ENCODE peak calls at places on chromosomes 6 and 20, in four cellular contexts. L is stimulated activated CD8-positive, alpha-beta memory T cell treated with anti-CD3 and anti-CD28 coated beads, Interleukin-15, amount 100 ng/mL, for 1 hour; T is cardiac muscle cell; S is psoas muscle. Z is an unnamed sample.

GRCh38 chr6:113140721-113141120 is 716.4 kb upstream of the MARCKS start:
- DNase-seq in L (no peak), T (no peak), S (no peak), Z (no peak)

GRCh38 chr6:160455484-160456213 is 107.5 kb downstream of the SLC22A3 start:
- DNase-seq in L (peak; percentile 50), T (peak; percentile 73), S (peak; percentile 48), Z (peak; percentile 27)

GRCh38 chr6:33313105-33313708 is 671 bp downstream of the TAPBP start:
- DNase-seq in L (no peak), T (peak; percentile 29), S (peak; percentile 53), Z (peak; percentile 36)

GRCh38 chr6:30612213-30612612 is 4.8 kb downstream of the PPP1R10 start:
- DNase-seq in L (no peak), T (peak; percentile 48), S (no peak), Z (no peak)

GRCh38 chr6:89430563-89430962 is 2.4 kb upstream of the ANKRD6 start:
- DNase-seq in L (no peak), T (peak; percentile 10), S (no peak), Z (no peak)

GRCh38 chr6:137827977-137828815 is 38.9 kb upstream of the TNFAIP3 start:
- DNase-seq in L (no peak), T (no peak), S (no peak), Z (no peak)

GRCh38 chr6:117463762-117464665 is 18.5 kb upstream of the DCBLD1 start:
- DNase-seq in L (no peak), T (peak; percentile 57), S (no peak), Z (no peak)

GRCh38 chr6:162684961-162685360 is 42.6 kb downstream of the PRKN start:
- DNase-seq in L (no peak), T (no peak), S (no peak), Z (no peak)

GRCh38 chr20:62508641-62509051 is 32.9 kb upstream of the GATA5 start:
- DNase-seq in L (no peak), T (no peak), S (no peak), Z (peak; percentile 69)

GRCh38 chr20:11337361-11338130 is 580.1 kb upstream of the BTBD3 start:
- DNase-seq in L (no peak), T (no peak), S (no peak), Z (no peak)

GRCh38 chr6:84467296-84467695 is 239.9 kb upstream of the CEP162 start:
- DNase-seq in L (no peak), T (no peak), S (no peak), Z (no peak)

GRCh38 chr6:140774080-140774505 is 1358.6 kb upstream of the GJE1 start:
- DNase-seq in L (no peak), T (peak; percentile 81), S (no peak), Z (no peak)

GRCh38 chr20:46243707-46244628 is 64.3 kb downstream of the CDH22 start:
- DNase-seq in L (no peak), T (peak; percentile 6), S (no peak), Z (no peak)

GRCh38 chr20:53609501-53610445 is 16.1 kb upstream of the ZNF217 start:
- DNase-seq in L (peak; percentile 45), T (peak; percentile 55), S (peak; percentile 30), Z (peak; percentile 26)

GRCh38 chr6:1463275-1463674 is 73.9 kb downstream of the FOXF2 start:
- DNase-seq in L (no peak), T (no peak), S (no peak), Z (no peak)

GRCh38 chr6:130780137-130780536 is 47.1 kb upstream of the SMLR1 start:
- DNase-seq in L (no peak), T (peak; percentile 18), S (no peak), Z (no peak)

GRCh38 chr6:21845018-21845417 is 251.5 kb downstream of the SOX4 start:
- DNase-seq in L (no peak), T (peak; percentile 37), S (no peak), Z (no peak)

GRCh38 chr6:157274471-157275226 is 48.7 kb downstream of the TMEM242 start:
- DNase-seq in L (peak; percentile 74), T (peak; percentile 79), S (peak; percentile 77), Z (peak; percentile 87)

GRCh38 chr20:43558412-43559146 is at the start of gene SGK2:
- DNase-seq in L (no peak), T (peak; percentile 67), S (no peak), Z (peak; percentile 87)

GRCh38 chr6:167329014-167329413 is 4.1 kb downstream of the TTLL2 start:
- DNase-seq in L (no peak), T (no peak), S (no peak), Z (no peak)

GRCh38 chr6:45527210-45527609 is 149.5 kb upstream of the SUPT3H start:
- DNase-seq in L (no peak), T (no peak), S (no peak), Z (no peak)

GRCh38 chr6:52566853-52567279 is 10.0 kb downstream of the TRAM2 start:
- DNase-seq in L (no peak), T (peak; percentile 86), S (peak; percentile 21), Z (no peak)

GRCh38 chr20:34262488-34263288 is 21.5 kb downstream of the ASIP start:
- DNase-seq in L (no peak), T (peak; percentile 82), S (no peak), Z (no peak)

GRCh38 chr20:63103402-63104311 is 96.9 kb upstream of the BHLHE23 start:
- DNase-seq in L (no peak), T (peak; percentile 21), S (no peak), Z (no peak)

GRCh38 chr6:144265390-144265789 is 19.7 kb upstream of the UTRN start:
- DNase-seq in L (no peak), T (peak; percentile 86), S (no peak), Z (no peak)

GRCh38 chr6:52305385-52305784 is 20.8 kb upstream of the MCM3 start:
- DNase-seq in L (no peak), T (no peak), S (no peak), Z (no peak)

GRCh38 chr6:154675602-154676088 is 57.6 kb upstream of the SCAF8 start:
- DNase-seq in L (peak; percentile 80), T (peak; percentile 97), S (peak; percentile 78), Z (peak; percentile 91)

GRCh38 chr20:12410783-12411182 is 493.1 kb downstream of the BTBD3 start:
- DNase-seq in L (no peak), T (no peak), S (no peak), Z (no peak)

GRCh38 chr6:30463651-30464618 is 25.4 kb upstream of the HLA-E start:
- DNase-seq in L (peak; percentile 34), T (peak; percentile 42), S (peak; percentile 38), Z (no peak)

GRCh38 chr6:53557005-53557715 is 12.3 kb upstream of the GCLC start:
- DNase-seq in L (no peak), T (no peak), S (no peak), Z (no peak)

GRCh38 chr6:85498596-85499258 is 48.8 kb downstream of the NT5E start:
- DNase-seq in L (no peak), T (peak; percentile 46), S (no peak), Z (no peak)

GRCh38 chr20:2163757-2164156 is 62.1 kb downstream of the STK35 start:
- DNase-seq in L (no peak), T (no peak), S (no peak), Z (no peak)

GRCh38 chr6:80767808-80768207 is 661.3 kb downstream of the BCKDHB start:
- DNase-seq in L (no peak), T (peak; percentile 44), S (peak; percentile 52), Z (no peak)

Z was measured in HuH-7.5.